ENCODE peak calls at places on chromosomes 3 and 15, in nine cellular contexts. J is fibroblast of mammary gland, T is hepatocyte, F is GM06990, P is upper lobe of right lung, Y is HFF-Myc, Z is HFFc6, U is bronchial epithelial cell, A is GM10248. M is an unnamed sample.

GRCh38 chr3:39962566-39962965 is 153.2 kb downstream of the MYRIP start:
- DNase-seq in Y (no peak), U (no peak), F (no peak), A (no peak), J (peak; percentile 33), Z (no peak), P (no peak), T (no peak), M (no peak)

GRCh38 chr3:63580151-63580550 is 72.3 kb upstream of the SNTN start:
- DNase-seq in A (no peak), Z (no peak), P (no peak), U (peak; percentile 61), Y (no peak), J (no peak), F (no peak), T (no peak), M (no peak)

GRCh38 chr3:65905648-65906211 is 133.0 kb downstream of the MAGI1 start:
- DNase-seq in Z (no peak), Y (no peak), U (no peak), T (no peak), A (no peak), P (no peak), F (no peak), J (peak; percentile 38), M (no peak)

GRCh38 chr3:70833510-70833835 is 521.0 kb upstream of the MDFIC2 start:
- DNase-seq in F (no peak), A (no peak), Z (no peak), J (no peak), Y (no peak), P (no peak), U (no peak), T (no peak), M (no peak)

GRCh38 chr3:41836360-41837134 is 125.4 kb downstream of the ULK4 start:
- DNase-seq in J (peak; percentile 7), Y (no peak), U (peak; percentile 28), P (no peak), T (peak; percentile 15), Z (no peak), F (peak; percentile 59), A (peak; percentile 12), M (no peak)

GRCh38 chr3:66228707-66229106 is 7.9 kb downstream of the SLC25A26 start:
- DNase-seq in Z (no peak), U (no peak), Y (no peak), P (no peak), J (peak; percentile 21), F (no peak), T (no peak), A (no peak), M (no peak)

GRCh38 chr3:33062814-33063346 is 34.1 kb downstream of the GLB1 start:
- DNase-seq in J (peak; percentile 21), T (no peak), P (no peak), F (no peak), A (no peak), Z (no peak), U (no peak), Y (no peak), M (no peak)

GRCh38 chr3:138187296-138188012 is at the start of gene ARMC8:
- DNase-seq in T (peak; percentile 84), A (no peak), J (peak; percentile 83), Y (no peak), P (peak; percentile 80), Z (peak; percentile 39), U (no peak), F (no peak), M (peak; percentile 66)

GRCh38 chr3:74469151-74469550 is 145.3 kb downstream of the CNTN3 start:
- DNase-seq in U (no peak), F (no peak), J (peak; percentile 62), P (no peak), T (no peak), Y (no peak), Z (peak; percentile 70), A (no peak), M (no peak)

GRCh38 chr3:107633327-107634141 is 110.8 kb downstream of the BBX start:
- DNase-seq in F (peak; percentile 35), Z (no peak), U (no peak), P (no peak), T (no peak), J (no peak), Y (no peak), A (peak; percentile 32), M (no peak)

GRCh38 chr15:99564221-99565030 is 1.4 kb upstream of the MEF2A start:
- DNase-seq in T (peak; percentile 35), P (no peak), Z (no peak), F (peak; percentile 13), U (peak; percentile 19), Y (no peak), A (peak; percentile 58), J (no peak), M (no peak)

GRCh38 chr3:26106119-26106690 is 316.3 kb downstream of the OXSM start:
- DNase-seq in U (peak; percentile 27), P (no peak), Z (no peak), J (no peak), F (no peak), T (peak; percentile 9), A (no peak), Y (no peak), M (no peak)

GRCh38 chr3:62277470-62277869 is 95.9 kb downstream of the FEZF2 start:
- DNase-seq in Z (no peak), U (no peak), T (no peak), Y (no peak), J (peak; percentile 46), P (no peak), F (no peak), A (no peak), M (no peak)

GRCh38 chr15:58498821-58499580 is 67.2 kb downstream of the LIPC start:
- DNase-seq in P (no peak), F (no peak), U (peak; percentile 13), A (no peak), Z (peak; percentile 97), T (peak; percentile 35), Y (peak; percentile 80), J (peak; percentile 89), M (no peak)

GRCh38 chr3:130480736-130481135 is 36.2 kb upstream of the COL6A6 start:
- DNase-seq in Y (peak; percentile 12), Z (peak; percentile 3), U (peak; percentile 44), J (peak; percentile 72), P (no peak), T (peak; percentile 71), A (no peak), F (no peak), M (peak; percentile 44)

GRCh38 chr15:37101634-37102314 is 1.4 kb upstream of the MEIS2 start:
- DNase-seq in F (peak; percentile 89), U (no peak), Y (no peak), J (peak; percentile 74), P (peak; percentile 89), Z (peak; percentile 55), T (peak; percentile 85), A (peak; percentile 56), M (peak; percentile 77)

GRCh38 chr15:86852741-86853140 is 773.1 kb downstream of the AGBL1 start:
- DNase-seq in J (no peak), Y (no peak), A (no peak), U (no peak), P (no peak), F (no peak), T (no peak), Z (no peak), M (no peak)

GRCh38 chr3:14203521-14204079 is 25.0 kb downstream of the LSM3 start:
- DNase-seq in A (peak; percentile 76), Z (peak; percentile 76), P (no peak), J (peak; percentile 82), Y (peak; percentile 85), F (no peak), U (peak; percentile 72), T (peak; percentile 87), M (peak; percentile 64)

GRCh38 chr3:23648326-23648964 is 157.3 kb upstream of the UBE2E1 start:
- DNase-seq in T (no peak), U (no peak), A (no peak), Y (no peak), Z (peak; percentile 44), J (peak; percentile 76), P (no peak), F (no peak), M (no peak)
- TF ChIP-seq CTCF in T (no peak), U (no peak), A (no peak), Y (no peak), Z (peak; percentile 36), J (peak; percentile 24), P (no peak), F (no peak), M (no peak)

DNA sequence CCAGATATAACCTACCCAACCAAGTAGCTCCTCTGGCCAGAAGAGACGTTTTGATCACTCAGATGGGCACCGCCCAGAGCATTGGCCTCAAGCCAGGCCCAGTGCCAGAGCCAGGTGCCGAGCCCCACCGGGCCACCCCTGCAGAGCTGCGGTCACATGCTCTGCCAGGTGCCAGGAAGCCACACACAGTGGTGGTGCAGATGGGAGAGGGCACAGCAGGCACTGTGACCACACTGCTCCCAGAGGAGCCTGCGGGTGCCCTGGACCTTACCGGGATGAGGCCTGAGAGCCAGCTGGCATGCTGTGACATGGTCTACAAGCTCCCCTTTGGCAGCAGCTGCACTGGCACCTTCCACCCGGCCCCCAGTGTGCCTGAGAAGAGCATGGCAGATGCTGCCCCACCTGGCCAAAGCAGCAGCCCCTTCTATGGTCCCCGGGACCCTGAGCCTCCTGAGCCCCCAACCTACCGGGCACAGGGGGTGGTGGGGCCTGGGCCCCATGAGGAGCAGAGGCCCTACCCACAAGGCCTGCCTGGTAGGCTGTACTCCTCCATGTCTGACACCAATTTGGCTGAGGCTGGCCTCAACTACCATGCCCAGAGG is 19.1 kb upstream of the APEH start:
- DNase-seq in F (no peak), Z (no peak), J (no peak), U (no peak), Y (no peak), A (no peak), P (no peak), T (no peak), M (no peak)
- TF ChIP-seq CTCF in F (no peak), Z (no peak), J (no peak), U (no peak), Y (no peak), A (no peak), P (no peak), T (no peak), M (no peak)

DNA sequence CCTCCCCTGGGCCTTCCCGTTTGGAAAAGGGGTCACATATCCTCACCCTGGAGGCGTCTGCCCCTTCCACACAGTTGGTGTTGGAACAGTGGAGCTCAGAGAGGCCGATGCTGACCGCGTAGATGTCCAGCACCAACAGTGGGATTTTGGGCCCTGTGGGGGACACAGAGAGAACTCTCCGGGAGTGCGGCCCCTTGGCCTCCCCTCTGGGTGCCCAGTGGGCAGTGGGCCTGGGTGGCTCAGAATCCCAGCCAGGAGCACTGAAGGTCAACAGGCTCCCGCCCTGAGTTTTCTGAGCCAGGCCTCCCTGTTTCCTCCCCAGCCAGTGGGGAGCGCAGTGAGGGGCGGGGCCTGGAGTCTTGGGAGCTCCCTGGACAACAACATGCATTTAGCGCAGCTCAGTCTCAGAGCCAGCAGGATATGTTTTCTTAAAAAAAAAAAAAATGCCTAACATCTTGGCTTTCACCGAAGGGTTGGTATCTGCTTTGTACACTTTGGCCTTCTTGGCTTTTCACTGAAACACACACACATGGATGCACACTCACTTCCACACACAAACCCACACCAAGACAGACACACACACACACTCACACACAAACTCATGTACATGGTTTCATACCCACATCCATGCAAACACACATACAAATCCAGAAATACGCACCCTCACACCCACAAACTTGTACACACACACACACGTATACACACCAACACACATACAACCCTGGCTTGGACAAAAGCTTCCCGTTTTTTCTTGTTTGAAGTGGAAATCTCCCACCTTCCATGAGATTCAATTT is 562 bp upstream of the ISLR start:
- DNase-seq in U (no peak), A (no peak), Y (no peak), P (no peak), Z (no peak), J (peak; percentile 62), F (no peak), T (peak; percentile 57), M (no peak)
- TF ChIP-seq CTCF in U (no peak), A (no peak), Y (no peak), P (no peak), Z (no peak), J (no peak), F (no peak), T (no peak), M (no peak)

GRCh38 chr15:59917504-59918157 is 86.5 kb upstream of the FOXB1 start:
- DNase-seq in P (peak; percentile 73), T (peak; percentile 85), Z (peak; percentile 26), J (peak; percentile 33), Y (peak; percentile 22), A (peak; percentile 68), U (peak; percentile 62), F (no peak), M (peak; percentile 94)
- TF ChIP-seq CTCF in P (peak; percentile 45), T (peak; percentile 57), Z (peak; percentile 70), J (peak; percentile 55), Y (peak; percentile 56), A (peak; percentile 75), U (peak; percentile 80), F (peak; percentile 74), M (peak; percentile 75)

M was measured in Calu3.